ENCODE peak calls at places on chromosome 1, in seven cellular contexts. J is CD4-positive, alpha-beta memory T cell; X is fibroblast of lung; C is aorta; D is GM23338; A is K562; F is cardiac muscle cell. H is an unnamed sample.

GRCh38 chr1:59223943-59224639 is 72.8 kb upstream of the FGGY start:
- DNase-seq in J (no peak), X (no peak), C (no peak), D (no peak), A (peak; percentile 47), F (peak; percentile 3), H (no peak)

GRCh38 chr1:102897537-102897936 is 210.8 kb downstream of the COL11A1 start:
- DNase-seq in J (no peak), X (peak; percentile 87), C (no peak), D (no peak), A (no peak), F (no peak), H (no peak)

GRCh38 chr1:59219926-59220325 is 77.0 kb upstream of the FGGY start:
- DNase-seq in J (no peak), X (no peak), C (no peak), D (no peak), A (no peak), F (no peak), H (no peak)

GRCh38 chr1:21524686-21525339 is 15.6 kb downstream of the ALPL start:
- DNase-seq in J (no peak), X (no peak), C (peak; percentile 60), D (no peak), A (no peak), F (peak; percentile 37), H (no peak)

GRCh38 chr1:164611754-164612642 is 53.0 kb downstream of the PBX1 start:
- DNase-seq in J (no peak), X (peak; percentile 95), C (no peak), D (peak; percentile 71), A (no peak), F (peak; percentile 68), H (no peak)

GRCh38 chr1:12090326-12090725 is 27.2 kb downstream of the TNFRSF8 start:
- DNase-seq in J (no peak), X (no peak), C (no peak), D (no peak), A (no peak), F (no peak), H (no peak)

GRCh38 chr1:79711001-79711431 is 704.5 kb upstream of the ADGRL4 start:
- DNase-seq in J (no peak), X (peak; percentile 83), C (no peak), D (no peak), A (no peak), F (no peak), H (no peak)

GRCh38 chr1:208766812-208767211 is 522.6 kb upstream of the PLXNA2 start:
- DNase-seq in J (no peak), X (no peak), C (no peak), D (peak; percentile 30), A (no peak), F (peak; percentile 25), H (no peak)

GRCh38 chr1:192559115-192560006 is 16.2 kb upstream of the RGS1 start:
- DNase-seq in J (no peak), X (peak; percentile 99), C (no peak), D (no peak), A (no peak), F (no peak), H (no peak)
- H3K4me1 ChIP-seq in J (peaks cover 18% of the 10 kb centered on the region), X (peaks cover 13% of the 10 kb centered on the region), C (peaks cover 4% of the 10 kb centered on the region), D (no peaks in the 10 kb centered on the region), A (no peaks in the 10 kb centered on the region), F (no peaks in the 10 kb centered on the region), H (no peaks in the 10 kb centered on the region)

GRCh38 chr1:167755568-167756145 is 33.9 kb downstream of the MPZL1 start:
- DNase-seq in J (no peak), X (no peak), C (no peak), D (no peak), A (no peak), F (peak; percentile 14), H (no peak)

GRCh38 chr1:167749741-167750140 is 28.0 kb downstream of the MPZL1 start:
- DNase-seq in J (no peak), X (no peak), C (no peak), D (no peak), A (no peak), F (peak; percentile 13), H (no peak)

GRCh38 chr1:167748901-167749300 is 27.1 kb downstream of the MPZL1 start:
- DNase-seq in J (no peak), X (peak; percentile 74), C (no peak), D (no peak), A (no peak), F (no peak), H (no peak)

GRCh38 chr1:167750641-167751040 is 28.9 kb downstream of the MPZL1 start:
- DNase-seq in J (no peak), X (no peak), C (no peak), D (no peak), A (no peak), F (no peak), H (no peak)

GRCh38 chr1:167752219-167752985 is 30.6 kb downstream of the MPZL1 start:
- DNase-seq in J (no peak), X (peak; percentile 64), C (no peak), D (no peak), A (no peak), F (no peak), H (no peak)
- H3K4me3 ChIP-seq in J (no peak overlapping the region), X (no peak overlapping the region), C (no peak overlapping the region), D (no peak overlapping the region), A (no peak overlapping the region), F (no peak overlapping the region), H (no peak overlapping the region)

DNA sequence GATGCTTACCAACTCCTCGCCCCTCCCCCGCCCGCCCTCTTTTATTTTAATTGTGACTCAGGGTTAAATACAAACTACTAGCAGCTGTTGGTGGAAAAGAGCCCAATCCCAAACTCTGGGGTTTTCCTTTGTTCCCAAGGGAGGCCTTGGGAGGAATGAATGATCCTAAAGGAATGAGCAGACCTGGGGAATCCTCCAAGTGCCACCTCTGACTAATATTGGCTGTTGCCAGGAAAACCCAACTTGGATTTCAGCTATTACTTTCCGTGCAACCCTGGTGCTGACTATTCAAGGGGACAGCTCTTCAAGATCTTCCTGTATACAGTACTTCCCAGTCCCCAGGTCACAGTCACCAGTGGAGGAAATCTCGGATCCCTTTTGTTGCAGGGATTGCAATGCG is 1.3 kb upstream of the S100A10 start:
- DNase-seq in J (no peak), X (peak; percentile 98), C (peak; percentile 72), D (peak; percentile 71), A (no peak), F (no peak), H (no peak)
- H3K27ac ChIP-seq in J (peak overlapping the region; percentile 46), X (peak overlapping the region; percentile 40), C (no peak overlapping the region), D (peak overlapping the region; percentile 51), A (no peak overlapping the region), F (no peak overlapping the region), H (no peak overlapping the region)

DNA sequence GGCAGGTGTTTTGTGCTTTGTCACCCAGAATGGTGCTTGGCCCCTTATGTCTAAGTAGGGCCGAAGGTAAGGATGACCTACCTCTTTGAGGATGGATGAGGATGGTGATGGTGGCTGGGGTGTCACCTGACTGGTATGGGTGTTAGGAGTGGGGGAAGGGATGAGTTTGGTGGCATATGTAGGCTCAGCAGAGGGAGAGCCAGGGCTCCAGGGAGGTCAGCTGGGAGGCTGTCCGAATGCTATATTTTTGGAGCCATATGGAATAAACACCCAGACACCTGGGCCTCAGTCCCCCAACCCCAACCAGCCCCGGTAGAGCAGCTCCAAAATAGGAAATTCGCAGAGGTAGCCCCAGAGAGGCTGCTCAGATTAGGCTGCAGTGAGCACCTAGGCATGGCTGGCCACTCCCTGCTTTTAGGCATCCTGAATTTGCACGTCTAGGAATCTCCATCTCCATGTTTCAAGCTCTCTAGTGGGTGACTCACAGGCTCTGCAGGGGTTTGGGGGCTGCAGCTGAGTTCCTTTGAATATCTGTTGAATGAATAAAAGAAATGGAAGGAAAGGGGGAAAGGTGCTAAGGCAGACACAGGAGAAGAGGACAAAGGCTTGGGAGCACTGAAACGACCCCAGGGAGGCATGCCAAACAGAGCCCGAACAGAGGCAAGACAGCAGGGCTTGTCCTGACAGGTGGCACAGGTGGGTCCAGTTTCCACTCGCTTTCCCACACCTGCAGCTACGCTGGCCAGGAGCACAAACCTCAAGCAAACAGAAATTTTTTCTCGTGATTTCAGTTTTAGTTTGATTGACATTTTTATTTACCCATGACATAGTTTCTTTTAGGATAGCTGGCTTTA is 135.3 kb upstream of the EDN2 start:
- DNase-seq in J (no peak), X (peak; percentile 47), C (no peak), D (no peak), A (no peak), F (no peak), H (no peak)
- H3K4me1 ChIP-seq in J (peaks cover 16% of the 10 kb centered on the region), X (peaks cover 21% of the 10 kb centered on the region), C (no peaks in the 10 kb centered on the region), D (no peaks in the 10 kb centered on the region), A (no peaks in the 10 kb centered on the region), F (no peaks in the 10 kb centered on the region), H (peaks cover 11% of the 10 kb centered on the region)

H was measured in CD8-positive, alpha-beta memory T cell.